ENCODE peak calls at places on chromosome 10, in five cellular contexts. Q is GM23248, S is PC-3, C is left ventricle myocardium inferior, W is cardiac muscle cell. E is an unnamed sample. For H3K36me3, the result is how much of the 10 kb centered on the place peaks cover.

GRCh38 chr10:72274730-72275350 is 1.1 kb downstream of the DDIT4 start:
- DNase-seq in Q (peak), C (peak), W (peak), S (peak), E (peak)

GRCh38 chr10:101330236-101331225 is 23.4 kb upstream of the BTRC start:
- DNase-seq in S (no peak), C (no peak), Q (peak), W (no peak), E (no peak)

GRCh38 chr10:111023060-111023459 is 53.8 kb upstream of the ADRA2A start:
- DNase-seq in Q (no peak), C (no peak), W (no peak), S (no peak), E (no peak)

GRCh38 chr10:103086261-103086660 is 106.8 kb downstream of the NT5C2 start:
- DNase-seq in Q (no peak), S (no peak), W (no peak), C (no peak), E (no peak)

GRCh38 chr10:43057831-43058340 is 19.0 kb upstream of the RET start:
- DNase-seq in Q (no peak), W (no peak), S (no peak), C (peak), E (no peak)

GRCh38 chr10:88115968-88116367 is 252.5 kb downstream of the PTEN start:
- DNase-seq in Q (peak), C (no peak), S (no peak), W (no peak), E (no peak)

GRCh38 chr10:22308390-22308789 is 7.8 kb upstream of the COMMD3 start:
- DNase-seq in Q (peak), W (no peak), C (no peak), S (peak), E (no peak)

GRCh38 chr10:64731016-64731415 is 1209.8 kb downstream of the REEP3 start:
- DNase-seq in C (no peak), S (peak), Q (no peak), W (no peak), E (no peak)

GRCh38 chr10:12846718-12847117 is 154.8 kb downstream of the CCDC3 start:
- DNase-seq in C (no peak), Q (no peak), W (no peak), S (no peak), E (no peak)

GRCh38 chr10:12250181-12250580 is 54.2 kb downstream of the CDC123 start:
- DNase-seq in W (no peak), S (no peak), Q (no peak), C (no peak), E (peak)

GRCh38 chr10:84706431-84706830 is 378.0 kb downstream of the CCSER2 start:
- DNase-seq in C (no peak), Q (no peak), W (no peak), S (no peak), E (no peak)

GRCh38 chr10:98404571-98405396 is 10.2 kb downstream of the PYROXD2 start:
- DNase-seq in C (no peak), Q (peak), W (no peak), S (peak), E (no peak)

GRCh38 chr10:34089294-34089693 is 725.8 kb downstream of the PARD3 start:
- DNase-seq in C (no peak), W (no peak), Q (no peak), S (no peak), E (no peak)

GRCh38 chr10:30094601-30095000 is 35.2 kb upstream of the JCAD start:
- DNase-seq in Q (no peak), C (no peak), W (no peak), S (no peak), E (no peak)

GRCh38 chr10:113071446-113071845 is 121.4 kb downstream of the TCF7L2 start:
- DNase-seq in Q (peak), W (peak), S (no peak), C (peak), E (peak)

GRCh38 chr10:69747179-69747578 is 54.5 kb upstream of the COL13A1 start:
- DNase-seq in W (no peak), Q (no peak), C (no peak), S (no peak), E (no peak)

GRCh38 chr10:44947356-44948152 is 12.0 kb upstream of the RASSF4 start:
- DNase-seq in C (no peak), W (no peak), S (no peak), Q (no peak), E (no peak)

GRCh38 chr10:34236927-34237326 is 578.2 kb downstream of the PARD3 start:
- DNase-seq in C (no peak), S (no peak), Q (no peak), W (no peak), E (no peak)

GRCh38 chr10:102660891-102661613 is 16.8 kb downstream of the TRIM8 start:
- DNase-seq in C (peak), W (no peak), Q (peak), S (no peak), E (no peak)

GRCh38 chr10:107517811-107518210 is 353.3 kb upstream of the SORCS1 start:
- DNase-seq in S (no peak), W (no peak), C (no peak), Q (no peak), E (no peak)

GRCh38 chr10:30384791-30385201 is 35.7 kb upstream of the MTPAP start:
- DNase-seq in S (peak), W (peak), C (no peak), Q (peak), E (no peak)

GRCh38 chr10:70432101-70432500 is 9.4 kb downstream of the NODAL start:
- DNase-seq in Q (no peak), C (peak), S (no peak), W (no peak), E (no peak)

GRCh38 chr10:66625709-66626590 is 299.9 kb upstream of the LRRTM3 start:
- DNase-seq in W (no peak), S (peak), C (no peak), Q (no peak), E (no peak)

GRCh38 chr10:78754269-78755074 is 314.3 kb upstream of the ZMIZ1 start:
- DNase-seq in Q (peak), S (peak), W (no peak), C (no peak), E (no peak)

GRCh38 chr10:78353636-78354035 is 320.0 kb downstream of the RPS24 start:
- DNase-seq in Q (no peak), C (no peak), W (no peak), S (peak), E (no peak)

GRCh38 chr10:128526793-128527375 is 400.7 kb upstream of the MKI67 start:
- DNase-seq in C (no peak), W (peak), S (no peak), Q (no peak), E (no peak)

GRCh38 chr10:60200012-60200681 is 189.5 kb downstream of the ANK3 start:
- DNase-seq in S (no peak), W (no peak), C (no peak), Q (no peak), E (no peak)

GRCh38 chr10:14468022-14468421 is 137.3 kb upstream of the FRMD4A start:
- DNase-seq in Q (peak), S (no peak), W (no peak), C (no peak), E (no peak)

GRCh38 chr10:73426318-73426717 is 7.0 kb downstream of the MSS51 start:
- DNase-seq in W (no peak), Q (no peak), C (no peak), S (no peak), E (no peak)

GRCh38 chr10:77360121-77360520 is 277.5 kb downstream of the KCNMA1 start:
- DNase-seq in C (no peak), W (no peak), Q (peak), S (no peak), E (no peak)

GRCh38 chr10:31878486-31878885 is 50.1 kb downstream of the ARHGAP12 start:
- DNase-seq in C (no peak), S (no peak), W (no peak), Q (no peak), E (no peak)

GRCh38 chr10:16520900-16521299 is 779 bp downstream of the C1QL3 start:
- DNase-seq in S (peak), W (peak), Q (peak), C (peak), E (no peak)

GRCh38 chr10:87763086-87763861 is 54.8 kb downstream of the ATAD1 start:
- DNase-seq in S (no peak), Q (no peak), C (no peak), W (no peak), E (no peak)

DNA sequence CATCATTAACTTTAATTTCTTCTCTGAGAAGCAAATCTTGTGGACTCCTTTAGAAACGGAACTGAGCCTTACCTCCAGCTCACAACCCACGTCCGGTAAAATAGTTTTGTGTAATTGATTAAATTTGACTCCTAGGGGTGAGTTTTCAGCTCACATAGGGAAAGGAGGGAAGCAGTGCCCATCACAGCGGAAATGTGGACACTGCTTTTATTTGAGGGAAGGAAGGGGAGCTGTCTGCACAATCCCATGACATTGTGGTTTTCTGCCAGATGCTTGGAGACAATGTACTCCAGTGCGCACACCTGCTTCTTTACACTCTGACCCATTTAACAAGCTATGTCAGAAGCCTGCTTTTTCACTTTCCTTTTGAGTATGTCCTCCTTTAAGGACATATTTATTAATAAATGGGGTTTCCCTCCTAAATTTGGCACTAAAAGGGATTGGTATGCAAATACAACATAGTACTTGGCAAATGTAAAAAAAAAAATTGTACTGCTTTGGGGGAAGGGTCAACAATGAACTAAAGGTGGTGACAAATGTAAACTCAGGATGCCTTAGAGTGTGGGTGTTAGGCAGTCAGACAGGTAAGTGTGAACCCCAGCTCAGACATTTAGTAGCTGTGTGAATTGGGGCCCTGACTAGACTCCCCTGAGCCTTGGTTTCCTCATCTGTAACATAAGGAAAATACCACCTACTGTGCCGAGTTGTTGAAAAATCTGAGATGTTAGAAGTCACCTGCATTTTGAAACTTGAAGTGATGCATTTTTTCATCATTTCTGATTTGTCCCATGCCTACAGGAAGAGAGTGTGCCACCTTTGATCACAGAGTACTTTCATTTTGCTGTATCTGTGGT is 90.2 kb upstream of the KLF6 start:
- DNase-seq in W (no peak), S (no peak), Q (no peak), C (no peak), E (no peak)
- H3K4me3 ChIP-seq in W (no peak), S (no peak), Q (no peak), C (no peak), E (no peak)

GRCh38 chr10:131233611-131234258 is 77.8 kb downstream of the TCERG1L start:
- DNase-seq in W (no peak), C (no peak), S (no peak), Q (no peak), E (peak)

GRCh38 chr10:131231965-131232541 is 79.5 kb downstream of the TCERG1L start:
- DNase-seq in S (no peak), C (no peak), Q (no peak), W (no peak), E (peak)

GRCh38 chr10:131231323-131231964 is 80.1 kb downstream of the TCERG1L start:
- DNase-seq in C (no peak), S (no peak), Q (no peak), W (no peak), E (no peak)

GRCh38 chr10:131230166-131230565 is 81.4 kb downstream of the TCERG1L start:
- DNase-seq in C (no peak), Q (no peak), W (no peak), S (no peak), E (no peak)

GRCh38 chr10:131230641-131231322 is 80.7 kb downstream of the TCERG1L start:
- DNase-seq in S (no peak), C (no peak), Q (no peak), W (no peak), E (no peak)
- H3K36me3 ChIP-seq in S (under half), C (under half), Q (under half), W (under half), E (under half)

GRCh38 chr10:100315603-100316002 is 14.4 kb downstream of the PKD2L1 start:
- DNase-seq in S (no peak), W (no peak), Q (no peak), C (no peak), E (no peak)
- H3K4me3 ChIP-seq in S (no peak), W (no peak), Q (no peak), C (no peak), E (no peak)

DNA sequence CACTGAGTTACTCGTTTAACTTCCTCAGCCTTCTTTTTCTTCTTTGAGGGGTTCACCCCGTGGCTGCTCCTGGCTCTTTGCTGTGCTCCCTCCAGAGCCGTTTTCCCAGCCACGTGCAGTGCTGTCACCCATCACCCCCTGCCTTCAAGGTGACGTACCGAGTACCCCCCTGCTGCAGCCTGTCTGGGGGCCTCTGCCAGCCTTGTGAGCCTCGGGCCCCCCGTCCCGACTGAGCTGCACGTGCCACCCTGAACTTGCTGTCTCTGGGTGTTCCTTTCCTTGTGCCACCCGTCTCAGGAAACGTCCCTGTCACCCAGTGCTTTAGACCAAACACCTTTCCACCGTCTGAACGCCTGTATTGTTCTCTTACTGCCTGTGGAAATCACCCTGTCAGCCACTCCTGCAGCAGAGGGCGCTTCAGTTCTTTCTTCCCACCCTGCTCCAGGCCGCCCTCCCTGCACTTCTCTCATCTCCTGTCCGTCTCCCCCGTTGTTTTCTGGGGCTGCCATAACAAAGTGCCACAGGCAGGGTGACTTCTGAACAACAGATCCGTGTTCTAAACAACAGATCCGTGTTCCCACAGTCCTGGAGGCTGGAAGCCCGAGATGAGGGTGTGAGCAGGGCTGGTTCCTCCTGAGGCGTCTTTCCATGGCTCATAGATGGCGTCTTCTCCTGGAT is 44.6 kb downstream of the WDR37 start:
- DNase-seq in W (no peak), S (no peak), C (no peak), Q (no peak), E (no peak)
- H3K36me3 ChIP-seq in W (under half), S (under half), C (half or more), Q (under half), E (under half)

GRCh38 chr10:116621934-116622655 is 1.3 kb downstream of the PNLIPRP2 start:
- DNase-seq in S (no peak), W (no peak), Q (no peak), C (no peak), E (no peak)
- H3K4me3 ChIP-seq in S (no peak), W (no peak), Q (no peak), C (no peak), E (no peak)

GRCh38 chr10:122249991-122250750 is 20.9 kb upstream of the BTBD16 start:
- DNase-seq in C (peak), W (no peak), Q (no peak), S (no peak), E (no peak)
- H3K36me3 ChIP-seq in C (half or more), W (under half), Q (under half), S (under half), E (under half)

DNA sequence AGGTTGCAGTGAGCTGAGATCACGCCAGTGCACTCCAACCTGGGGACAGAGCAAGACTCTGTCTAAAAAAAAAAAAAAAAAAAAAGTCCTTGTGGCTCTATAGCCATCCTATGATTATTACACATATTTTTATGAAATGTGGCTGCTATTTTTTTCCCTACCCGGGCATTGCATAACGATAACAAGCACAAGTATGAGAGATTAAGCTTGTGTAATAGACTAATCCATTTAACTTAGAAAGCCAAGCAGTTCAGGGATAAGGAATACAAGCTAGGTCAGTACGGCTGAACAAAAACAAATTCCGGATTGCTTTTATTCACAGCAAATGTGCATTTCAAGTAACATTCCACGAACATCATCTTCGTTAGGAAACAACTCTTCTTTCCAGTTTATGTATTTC is 81.4 kb downstream of the PRTFDC1 start:
- DNase-seq in S (no peak), C (no peak), W (no peak), Q (no peak), E (no peak)
- H3K4me3 ChIP-seq in S (no peak), C (no peak), W (no peak), Q (no peak), E (no peak)

E was measured in right lobe of liver.